ENCODE peak calls at places on chromosome 20, in seven cellular contexts. One of them, this sample, is unnamed.

GRCh38 chr20:59636791-59637370 is 32.5 kb downstream of the PHACTR3 start:
- DNase-seq in AG09319: no peak
- DNase-seq in astrocyte of the cerebellum: no peak
- DNase-seq in GM06990: no peak
- DNase-seq in astrocyte of the spinal cord: no peak
- DNase-seq in HCT116: no peak
- DNase-seq in uterus: no peak
- DNase-seq in this sample: no peak

GRCh38 chr20:45456632-45457031 is 12.9 kb upstream of the WFDC2 start:
- DNase-seq in HCT116: peak
- DNase-seq in astrocyte of the cerebellum: no peak
- DNase-seq in astrocyte of the spinal cord: no peak
- DNase-seq in AG09319: no peak
- DNase-seq in uterus: no peak
- DNase-seq in GM06990: no peak
- DNase-seq in this sample: no peak

GRCh38 chr20:5073154-5074049 is 46.4 kb downstream of the PCNA start:
- DNase-seq in GM06990: no peak
- DNase-seq in AG09319: peak
- DNase-seq in uterus: peak
- DNase-seq in astrocyte of the spinal cord: peak
- DNase-seq in astrocyte of the cerebellum: peak
- DNase-seq in HCT116: peak
- DNase-seq in this sample: no peak

GRCh38 chr20:10596726-10597125 is 77.1 kb downstream of the JAG1 start:
- DNase-seq in GM06990: no peak
- DNase-seq in HCT116: no peak
- DNase-seq in uterus: no peak
- DNase-seq in astrocyte of the spinal cord: peak
- DNase-seq in AG09319: peak
- DNase-seq in astrocyte of the cerebellum: no peak
- DNase-seq in this sample: no peak

GRCh38 chr20:57480444-57481152 is 44.3 kb downstream of the CTCFL start:
- DNase-seq in uterus: no peak
- DNase-seq in astrocyte of the spinal cord: no peak
- DNase-seq in astrocyte of the cerebellum: no peak
- DNase-seq in AG09319: no peak
- DNase-seq in GM06990: peak
- DNase-seq in HCT116: no peak
- DNase-seq in this sample: no peak

GRCh38 chr20:288956-289692 is 1.4 kb downstream of the C20orf96 start:
- DNase-seq in AG09319: no peak
- DNase-seq in astrocyte of the cerebellum: no peak
- DNase-seq in uterus: no peak
- DNase-seq in GM06990: no peak
- DNase-seq in astrocyte of the spinal cord: no peak
- DNase-seq in HCT116: no peak
- DNase-seq in this sample: no peak

GRCh38 chr20:50551288-50551687 is 41.1 kb downstream of the PTPN1 start:
- DNase-seq in HCT116: no peak
- DNase-seq in astrocyte of the spinal cord: no peak
- DNase-seq in GM06990: no peak
- DNase-seq in AG09319: no peak
- DNase-seq in astrocyte of the cerebellum: no peak
- DNase-seq in uterus: no peak
- DNase-seq in this sample: no peak

GRCh38 chr20:52104546-52105044 is 87.0 kb downstream of the ZFP64 start:
- DNase-seq in astrocyte of the spinal cord: peak
- DNase-seq in astrocyte of the cerebellum: no peak
- DNase-seq in HCT116: no peak
- DNase-seq in uterus: no peak
- DNase-seq in AG09319: no peak
- DNase-seq in GM06990: no peak
- DNase-seq in this sample: no peak

GRCh38 chr20:44624152-44624551 is 27.3 kb downstream of the ADA start:
- DNase-seq in AG09319: no peak
- DNase-seq in GM06990: no peak
- DNase-seq in HCT116: no peak
- DNase-seq in astrocyte of the spinal cord: no peak
- DNase-seq in astrocyte of the cerebellum: no peak
- DNase-seq in uterus: no peak
- DNase-seq in this sample: no peak

GRCh38 chr20:64056889-64057627 is 5.9 kb upstream of the TCEA2 start:
- DNase-seq in GM06990: peak
- DNase-seq in HCT116: no peak
- DNase-seq in astrocyte of the cerebellum: no peak
- DNase-seq in AG09319: no peak
- DNase-seq in astrocyte of the spinal cord: no peak
- DNase-seq in uterus: no peak
- DNase-seq in this sample: no peak

GRCh38 chr20:52864895-52865590 is 107.1 kb upstream of the TSHZ2 start:
- DNase-seq in GM06990: no peak
- DNase-seq in astrocyte of the spinal cord: no peak
- DNase-seq in HCT116: no peak
- DNase-seq in AG09319: no peak
- DNase-seq in uterus: no peak
- DNase-seq in astrocyte of the cerebellum: no peak
- DNase-seq in this sample: no peak

GRCh38 chr20:21498646-21499045 is 15.2 kb downstream of the NKX2-2 start:
- DNase-seq in GM06990: no peak
- DNase-seq in AG09319: no peak
- DNase-seq in astrocyte of the spinal cord: no peak
- DNase-seq in HCT116: no peak
- DNase-seq in astrocyte of the cerebellum: no peak
- DNase-seq in uterus: no peak
- DNase-seq in this sample: no peak

GRCh38 chr20:41468994-41469600 is 102.5 kb upstream of the EMILIN3 start:
- DNase-seq in astrocyte of the spinal cord: no peak
- DNase-seq in HCT116: no peak
- DNase-seq in GM06990: no peak
- DNase-seq in uterus: no peak
- DNase-seq in astrocyte of the cerebellum: no peak
- DNase-seq in AG09319: no peak
- DNase-seq in this sample: no peak

GRCh38 chr20:63740070-63740500 is 509 bp downstream of the SLC2A4RG start:
- DNase-seq in AG09319: no peak
- DNase-seq in GM06990: peak
- DNase-seq in HCT116: no peak
- DNase-seq in astrocyte of the cerebellum: no peak
- DNase-seq in astrocyte of the spinal cord: peak
- DNase-seq in uterus: peak
- DNase-seq in this sample: no peak

GRCh38 chr20:1937316-1937976 is 42.2 kb downstream of the SIRPA start:
- DNase-seq in GM06990: no peak
- DNase-seq in HCT116: no peak
- DNase-seq in uterus: no peak
- DNase-seq in astrocyte of the spinal cord: no peak
- DNase-seq in AG09319: no peak
- DNase-seq in astrocyte of the cerebellum: no peak
- DNase-seq in this sample: no peak

GRCh38 chr20:63741354-63741675 is 1.7 kb downstream of the SLC2A4RG start:
- DNase-seq in AG09319: no peak
- DNase-seq in uterus: no peak
- DNase-seq in astrocyte of the cerebellum: no peak
- DNase-seq in GM06990: no peak
- DNase-seq in HCT116: no peak
- DNase-seq in astrocyte of the spinal cord: no peak
- DNase-seq in this sample: no peak

GRCh38 chr20:63696311-63696627 is 183 bp upstream of the TNFRSF6B start:
- DNase-seq in uterus: no peak
- DNase-seq in GM06990: no peak
- DNase-seq in astrocyte of the spinal cord: peak
- DNase-seq in AG09319: no peak
- DNase-seq in astrocyte of the cerebellum: no peak
- DNase-seq in HCT116: peak
- DNase-seq in this sample: no peak

GRCh38 chr20:58746551-58747399 is 54.2 kb downstream of the NPEPL1 start:
- DNase-seq in GM06990: no peak
- DNase-seq in astrocyte of the cerebellum: no peak
- DNase-seq in uterus: no peak
- DNase-seq in HCT116: no peak
- DNase-seq in AG09319: no peak
- DNase-seq in astrocyte of the spinal cord: peak
- DNase-seq in this sample: no peak

GRCh38 chr20:10613911-10614310 is 59.9 kb downstream of the JAG1 start:
- DNase-seq in astrocyte of the spinal cord: no peak
- DNase-seq in AG09319: no peak
- DNase-seq in astrocyte of the cerebellum: no peak
- DNase-seq in uterus: no peak
- DNase-seq in GM06990: no peak
- DNase-seq in HCT116: no peak
- DNase-seq in this sample: no peak

GRCh38 chr20:63129991-63130653 is 85.8 kb downstream of the YTHDF1 start:
- DNase-seq in astrocyte of the spinal cord: no peak
- DNase-seq in AG09319: no peak
- DNase-seq in uterus: no peak
- DNase-seq in GM06990: no peak
- DNase-seq in astrocyte of the cerebellum: no peak
- DNase-seq in HCT116: no peak
- DNase-seq in this sample: no peak

GRCh38 chr20:47713941-47714450 is 71.3 kb downstream of the SULF2 start:
- DNase-seq in AG09319: no peak
- DNase-seq in HCT116: no peak
- DNase-seq in GM06990: no peak
- DNase-seq in astrocyte of the cerebellum: no peak
- DNase-seq in astrocyte of the spinal cord: peak
- DNase-seq in uterus: peak
- DNase-seq in this sample: no peak

GRCh38 chr20:61417221-61417941 is 165.3 kb downstream of the CDH4 start:
- DNase-seq in uterus: no peak
- DNase-seq in HCT116: no peak
- DNase-seq in astrocyte of the spinal cord: no peak
- DNase-seq in astrocyte of the cerebellum: no peak
- DNase-seq in GM06990: no peak
- DNase-seq in AG09319: no peak
- DNase-seq in this sample: no peak

GRCh38 chr20:32965581-32966373 is 38.5 kb downstream of the SUN5 start:
- DNase-seq in uterus: no peak
- DNase-seq in AG09319: no peak
- DNase-seq in HCT116: no peak
- DNase-seq in GM06990: no peak
- DNase-seq in astrocyte of the cerebellum: no peak
- DNase-seq in astrocyte of the spinal cord: no peak
- DNase-seq in this sample: no peak

GRCh38 chr20:41135187-41135887 is 2.0 kb upstream of the PLCG1 start:
- DNase-seq in AG09319: no peak
- DNase-seq in astrocyte of the cerebellum: no peak
- DNase-seq in GM06990: no peak
- DNase-seq in uterus: no peak
- DNase-seq in astrocyte of the spinal cord: no peak
- DNase-seq in HCT116: peak
- DNase-seq in this sample: peak

GRCh38 chr20:1900321-1900791 is 5.1 kb downstream of the SIRPA start:
- DNase-seq in HCT116: peak
- DNase-seq in astrocyte of the spinal cord: peak
- DNase-seq in GM06990: no peak
- DNase-seq in astrocyte of the cerebellum: peak
- DNase-seq in AG09319: peak
- DNase-seq in uterus: peak
- DNase-seq in this sample: peak

GRCh38 chr20:34562643-34563042 is 4.1 kb downstream of the MAP1LC3A start:
- DNase-seq in uterus: no peak
- DNase-seq in AG09319: no peak
- DNase-seq in HCT116: no peak
- DNase-seq in GM06990: no peak
- DNase-seq in astrocyte of the spinal cord: no peak
- DNase-seq in astrocyte of the cerebellum: no peak
- DNase-seq in this sample: no peak
- TF ChIP-seq CTCF in uterus: peak
- TF ChIP-seq CTCF in AG09319: peak
- TF ChIP-seq CTCF in HCT116: peak
- TF ChIP-seq CTCF in GM06990: peak
- TF ChIP-seq CTCF in astrocyte of the spinal cord: peak
- TF ChIP-seq CTCF in astrocyte of the cerebellum: peak
- TF ChIP-seq CTCF in this sample: peak

DNA sequence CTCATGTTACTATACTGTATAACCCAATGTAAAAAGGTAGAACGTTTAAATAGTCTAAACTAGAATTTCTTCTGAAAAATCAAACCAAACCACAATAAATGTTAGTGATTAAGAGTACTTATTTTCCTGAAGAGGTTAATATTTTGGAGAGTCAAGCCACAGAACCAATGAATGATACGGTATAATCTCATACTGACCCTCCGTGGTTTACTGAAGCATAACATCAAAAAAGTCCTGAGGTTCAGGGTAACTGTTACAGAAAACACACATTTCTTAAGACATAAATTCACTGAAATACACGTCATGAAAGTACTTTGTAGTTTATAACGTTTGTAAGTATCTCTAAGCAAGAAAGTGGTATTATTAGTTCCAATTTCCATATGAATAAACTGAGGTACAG is 28.9 kb downstream of the ESF1 start:
- DNase-seq in GM06990: no peak
- DNase-seq in AG09319: no peak
- DNase-seq in uterus: no peak
- DNase-seq in astrocyte of the spinal cord: no peak
- DNase-seq in astrocyte of the cerebellum: no peak
- DNase-seq in HCT116: no peak
- DNase-seq in this sample: no peak
- TF ChIP-seq CTCF in GM06990: no peak
- TF ChIP-seq CTCF in AG09319: no peak
- TF ChIP-seq CTCF in uterus: no peak
- TF ChIP-seq CTCF in astrocyte of the spinal cord: no peak
- TF ChIP-seq CTCF in astrocyte of the cerebellum: no peak
- TF ChIP-seq CTCF in HCT116: no peak
- TF ChIP-seq CTCF in this sample: no peak

DNA sequence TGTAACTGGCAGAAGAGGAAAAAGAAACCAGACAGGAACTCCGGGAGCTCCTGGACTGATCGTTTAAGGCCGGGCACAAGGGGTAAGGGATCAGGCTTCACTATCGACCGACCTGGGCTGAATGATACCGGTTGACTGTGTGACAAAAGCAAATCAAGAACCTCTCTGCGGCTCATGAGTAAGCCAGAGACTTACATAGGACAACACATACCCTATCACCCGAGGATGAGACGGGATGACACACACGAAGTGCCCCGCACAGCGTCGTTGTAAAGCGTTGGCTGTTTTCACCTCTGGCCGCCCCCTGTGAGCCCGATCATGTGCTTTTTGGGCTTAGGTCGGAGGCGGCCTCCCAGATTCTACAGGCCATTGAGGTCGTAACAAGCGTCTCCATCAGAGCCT is 695 bp upstream of the TGIF2 start:
- DNase-seq in uterus: no peak
- DNase-seq in GM06990: no peak
- DNase-seq in HCT116: no peak
- DNase-seq in AG09319: no peak
- DNase-seq in astrocyte of the cerebellum: no peak
- DNase-seq in astrocyte of the spinal cord: no peak
- DNase-seq in this sample: peak
- TF ChIP-seq CTCF in uterus: no peak
- TF ChIP-seq CTCF in GM06990: no peak
- TF ChIP-seq CTCF in HCT116: no peak
- TF ChIP-seq CTCF in AG09319: no peak
- TF ChIP-seq CTCF in astrocyte of the cerebellum: no peak
- TF ChIP-seq CTCF in astrocyte of the spinal cord: no peak
- TF ChIP-seq CTCF in this sample: no peak

DNA sequence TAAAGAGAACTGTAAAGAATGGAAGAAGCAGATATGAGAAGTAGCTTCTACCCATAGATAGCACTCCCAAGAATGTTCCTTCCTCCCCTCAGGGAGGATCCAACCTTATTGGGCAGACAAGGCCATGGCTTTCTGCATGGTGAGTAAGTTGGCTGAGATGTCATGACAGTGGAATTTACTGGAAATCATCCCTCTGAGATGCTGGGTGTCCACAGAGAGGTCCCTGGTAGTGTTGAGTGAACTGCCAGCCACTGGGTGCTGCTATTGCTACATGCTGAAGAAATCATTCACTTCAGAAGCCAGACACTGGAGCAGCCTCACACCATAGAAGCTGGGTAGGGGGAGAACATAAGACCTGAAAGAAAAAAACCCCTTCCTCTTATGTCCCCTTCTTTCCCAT is 46.4 kb upstream of the FERMT1 start:
- DNase-seq in GM06990: no peak
- DNase-seq in uterus: no peak
- DNase-seq in astrocyte of the spinal cord: peak
- DNase-seq in astrocyte of the cerebellum: no peak
- DNase-seq in AG09319: no peak
- DNase-seq in HCT116: no peak
- DNase-seq in this sample: no peak
- TF ChIP-seq CTCF in GM06990: peak
- TF ChIP-seq CTCF in uterus: no peak
- TF ChIP-seq CTCF in astrocyte of the spinal cord: peak
- TF ChIP-seq CTCF in astrocyte of the cerebellum: peak
- TF ChIP-seq CTCF in AG09319: no peak
- TF ChIP-seq CTCF in HCT116: no peak
- TF ChIP-seq CTCF in this sample: no peak